ENCODE peak calls at places on chromosomes 16 and 17, in four cellular contexts. I is GM10248, Q is T-helper 2 cell, A is amniotic epithelial cell. O is an unnamed sample.

GRCh38 chr17:74981318-74981978 is 6.0 kb upstream of the CDR2L start:
- DNase-seq in I (no peak), Q (no peak), A (no peak), O (no peak)

GRCh38 chr17:31202968-31203367 is 94.1 kb downstream of the OMG start:
- DNase-seq in I (no peak), Q (no peak), A (no peak), O (no peak)

GRCh38 chr17:82179946-82180475 is 32.6 kb downstream of the CCDC57 start:
- DNase-seq in I (no peak), Q (no peak), A (no peak), O (no peak)

GRCh38 chr17:18356624-18357023 is 6.7 kb downstream of the SHMT1 start:
- DNase-seq in I (no peak), Q (no peak), A (peak), O (no peak)

GRCh38 chr17:3815122-3815521 is 14.1 kb upstream of the ITGAE start:
- DNase-seq in I (no peak), Q (no peak), A (no peak), O (no peak)

GRCh38 chr16:23182206-23182674 is 305 bp upstream of the SCNN1G start:
- DNase-seq in I (peak), Q (peak), A (peak), O (peak)

GRCh38 chr16:78606572-78606971 is 507.1 kb downstream of the WWOX start:
- DNase-seq in I (no peak), Q (no peak), A (no peak), O (no peak)

GRCh38 chr17:69466451-69466850 is 52.0 kb downstream of the MAP2K6 start:
- DNase-seq in I (no peak), Q (no peak), A (no peak), O (peak)

GRCh38 chr16:81826523-81826922 is 47.4 kb downstream of the PLCG2 start:
- DNase-seq in I (no peak), Q (no peak), A (no peak), O (no peak)

GRCh38 chr17:44541884-44542581 is 15.3 kb upstream of the FZD2 start:
- DNase-seq in I (no peak), Q (no peak), A (no peak), O (no peak)

GRCh38 chr17:69609495-69610315 is 195.2 kb downstream of the MAP2K6 start:
- DNase-seq in I (no peak), Q (no peak), A (peak), O (peak)

GRCh38 chr17:28929769-28930168 is 21.5 kb downstream of the PHF12 start:
- DNase-seq in I (no peak), Q (no peak), A (no peak), O (no peak)

GRCh38 chr17:81566461-81567126 is 14.4 kb upstream of the FAAP100 start:
- DNase-seq in I (no peak), Q (no peak), A (peak), O (peak)

GRCh38 chr16:81537721-81538561 is 93.3 kb downstream of the CMIP start:
- DNase-seq in I (no peak), Q (no peak), A (no peak), O (no peak)

GRCh38 chr16:81061855-81062608 is 15.0 kb downstream of the C16orf46 start:
- DNase-seq in I (no peak), Q (no peak), A (no peak), O (no peak)

GRCh38 chr16:2826591-2827480 is 3.3 kb upstream of the ZG16B start:
- DNase-seq in I (no peak), Q (no peak), A (no peak), O (no peak)

GRCh38 chr17:45391291-45391690 is 41.4 kb downstream of the ARHGAP27 start:
- DNase-seq in I (no peak), Q (no peak), A (no peak), O (no peak)

GRCh38 chr17:77375917-77376651 is 235.3 kb downstream of the SEC14L1 start:
- DNase-seq in I (no peak), Q (peak), A (peak), O (peak)

GRCh38 chr16:8847623-8848022 is 21.2 kb downstream of the CARHSP1 start:
- DNase-seq in I (peak), Q (no peak), A (no peak), O (no peak)

GRCh38 chr17:73089322-73089721 is 3.2 kb downstream of the SLC39A11 start:
- DNase-seq in I (no peak), Q (no peak), A (no peak), O (no peak)

GRCh38 chr17:56908061-56908542 is 5.7 kb downstream of the TRIM25 start:
- DNase-seq in I (peak), Q (peak), A (no peak), O (no peak)

GRCh38 chr16:86578056-86578455 is 293 bp upstream of the FOXL1 start:
- DNase-seq in I (no peak), Q (no peak), A (peak), O (peak)

GRCh38 chr16:50671644-50672260 is 9.4 kb downstream of the SNX20 start:
- DNase-seq in I (no peak), Q (peak), A (peak), O (peak)

GRCh38 chr17:45296833-45297124 is 20.0 kb downstream of the MAP3K14 start:
- DNase-seq in I (no peak), Q (no peak), A (no peak), O (no peak)

GRCh38 chr17:17834974-17835373 is 1.8 kb downstream of the SREBF1 start:
- DNase-seq in I (no peak), Q (no peak), A (no peak), O (no peak)

GRCh38 chr17:62187681-62188080 is 122.6 kb upstream of the MED13 start:
- DNase-seq in I (no peak), Q (no peak), A (peak), O (peak)

GRCh38 chr17:43406676-43407645 is 8.2 kb downstream of the ARL4D start:
- DNase-seq in I (no peak), Q (no peak), A (peak), O (peak)

GRCh38 chr16:17015702-17016101 is 455.1 kb downstream of the XYLT1 start:
- DNase-seq in I (no peak), Q (no peak), A (no peak), O (no peak)

GRCh38 chr17:82031303-82031884 is at the start of gene RAC3:
- DNase-seq in I (peak), Q (peak), A (peak), O (peak)

GRCh38 chr16:70770968-70771552 is 29.9 kb downstream of the VAC14 start:
- DNase-seq in I (peak), Q (peak), A (peak), O (peak)

GRCh38 chr16:10964891-10965326 is 20.5 kb downstream of the CLEC16A start:
- DNase-seq in I (peak), Q (peak), A (no peak), O (no peak)

GRCh38 chr17:2822358-2822757 is 26.1 kb downstream of the RAP1GAP2 start:
- DNase-seq in I (no peak), Q (no peak), A (no peak), O (no peak)

GRCh38 chr16:53962041-53962440 is 258.1 kb downstream of the FTO start:
- DNase-seq in I (no peak), Q (peak), A (peak), O (no peak)

GRCh38 chr17:78144146-78144719 is 2.0 kb upstream of the C17orf99 start:
- DNase-seq in I (no peak), Q (no peak), A (peak), O (peak)

GRCh38 chr16:73447850-73448249 is 399.9 kb upstream of the ZFHX3 start:
- DNase-seq in I (no peak), Q (no peak), A (no peak), O (no peak)

GRCh38 chr16:84495506-84495905 is 9.0 kb downstream of the MEAK7 start:
- DNase-seq in I (no peak), Q (no peak), A (no peak), O (no peak)

GRCh38 chr16:57000271-57001025 is 11.1 kb downstream of the NLRC5 start:
- DNase-seq in I (peak), Q (peak), A (peak), O (peak)

O was measured in mesenchymal stem cell.